ENCODE peak calls at places on chromosomes 1 and 21, in seven cellular contexts. One of them, this sample, is unnamed.

GRCh38 chr1:47367651-47368050 is 34.1 kb downstream of the CMPK1 start:
- DNase-seq in ELR: no peak
- DNase-seq in cerebellar cortex: no peak
- DNase-seq in HFFc6: no peak
- DNase-seq in AG04449: no peak
- DNase-seq in cardiac septum: no peak
- DNase-seq in stimulated activated CD8-positive, alpha-beta memory T cell treated with anti-CD3 and anti-CD28 coated beads, Interleukin-4, amount 100 ng/mL, for 1 hour: no peak
- DNase-seq in this sample: no peak

GRCh38 chr1:172145656-172146055 is 274.8 kb upstream of the C1orf105 start:
- DNase-seq in ELR: no peak
- DNase-seq in cerebellar cortex: no peak
- DNase-seq in HFFc6: no peak
- DNase-seq in AG04449: no peak
- DNase-seq in cardiac septum: no peak
- DNase-seq in stimulated activated CD8-positive, alpha-beta memory T cell treated with anti-CD3 and anti-CD28 coated beads, Interleukin-4, amount 100 ng/mL, for 1 hour: no peak
- DNase-seq in this sample: no peak

GRCh38 chr1:56992318-56993136 is 26.7 kb upstream of the C8B start:
- DNase-seq in ELR: no peak
- DNase-seq in cerebellar cortex: no peak
- DNase-seq in HFFc6: no peak
- DNase-seq in AG04449: no peak
- DNase-seq in cardiac septum: no peak
- DNase-seq in stimulated activated CD8-positive, alpha-beta memory T cell treated with anti-CD3 and anti-CD28 coated beads, Interleukin-4, amount 100 ng/mL, for 1 hour: no peak
- DNase-seq in this sample: no peak

GRCh38 chr1:171251042-171251740 is 2.9 kb downstream of the FMO1 start:
- DNase-seq in ELR: peak
- DNase-seq in cerebellar cortex: no peak
- DNase-seq in HFFc6: no peak
- DNase-seq in AG04449: no peak
- DNase-seq in cardiac septum: no peak
- DNase-seq in stimulated activated CD8-positive, alpha-beta memory T cell treated with anti-CD3 and anti-CD28 coated beads, Interleukin-4, amount 100 ng/mL, for 1 hour: no peak
- DNase-seq in this sample: no peak

GRCh38 chr1:160637821-160638539 is 8.9 kb downstream of the SLAMF1 start:
- DNase-seq in ELR: peak
- DNase-seq in cerebellar cortex: no peak
- DNase-seq in HFFc6: no peak
- DNase-seq in AG04449: no peak
- DNase-seq in cardiac septum: no peak
- DNase-seq in stimulated activated CD8-positive, alpha-beta memory T cell treated with anti-CD3 and anti-CD28 coated beads, Interleukin-4, amount 100 ng/mL, for 1 hour: no peak
- DNase-seq in this sample: no peak

GRCh38 chr1:2256430-2257244 is 28.5 kb downstream of the SKI start:
- DNase-seq in ELR: no peak
- DNase-seq in cerebellar cortex: peak
- DNase-seq in HFFc6: no peak
- DNase-seq in AG04449: no peak
- DNase-seq in cardiac septum: no peak
- DNase-seq in stimulated activated CD8-positive, alpha-beta memory T cell treated with anti-CD3 and anti-CD28 coated beads, Interleukin-4, amount 100 ng/mL, for 1 hour: no peak
- DNase-seq in this sample: no peak

GRCh38 chr1:201266774-201267173 is 16.5 kb upstream of the PKP1 start:
- DNase-seq in ELR: peak
- DNase-seq in cerebellar cortex: no peak
- DNase-seq in HFFc6: peak
- DNase-seq in AG04449: peak
- DNase-seq in cardiac septum: peak
- DNase-seq in stimulated activated CD8-positive, alpha-beta memory T cell treated with anti-CD3 and anti-CD28 coated beads, Interleukin-4, amount 100 ng/mL, for 1 hour: no peak
- DNase-seq in this sample: no peak

GRCh38 chr21:40143822-40144525 is 276.7 kb downstream of the PCP4 start:
- DNase-seq in ELR: peak
- DNase-seq in cerebellar cortex: peak
- DNase-seq in HFFc6: peak
- DNase-seq in AG04449: no peak
- DNase-seq in cardiac septum: no peak
- DNase-seq in stimulated activated CD8-positive, alpha-beta memory T cell treated with anti-CD3 and anti-CD28 coated beads, Interleukin-4, amount 100 ng/mL, for 1 hour: no peak
- DNase-seq in this sample: peak

GRCh38 chr1:88736633-88737248 is 52.7 kb downstream of the PKN2 start:
- DNase-seq in ELR: peak
- DNase-seq in cerebellar cortex: peak
- DNase-seq in HFFc6: peak
- DNase-seq in AG04449: no peak
- DNase-seq in cardiac septum: no peak
- DNase-seq in stimulated activated CD8-positive, alpha-beta memory T cell treated with anti-CD3 and anti-CD28 coated beads, Interleukin-4, amount 100 ng/mL, for 1 hour: no peak
- DNase-seq in this sample: no peak

GRCh38 chr1:247746391-247746935 is 1.5 kb downstream of the OR14A2 start:
- DNase-seq in ELR: no peak
- DNase-seq in cerebellar cortex: no peak
- DNase-seq in HFFc6: no peak
- DNase-seq in AG04449: no peak
- DNase-seq in cardiac septum: no peak
- DNase-seq in stimulated activated CD8-positive, alpha-beta memory T cell treated with anti-CD3 and anti-CD28 coated beads, Interleukin-4, amount 100 ng/mL, for 1 hour: no peak
- DNase-seq in this sample: no peak

GRCh38 chr1:65471901-65472332 is 51.4 kb downstream of the LEPR start:
- DNase-seq in ELR: no peak
- DNase-seq in cerebellar cortex: no peak
- DNase-seq in HFFc6: no peak
- DNase-seq in AG04449: no peak
- DNase-seq in cardiac septum: no peak
- DNase-seq in stimulated activated CD8-positive, alpha-beta memory T cell treated with anti-CD3 and anti-CD28 coated beads, Interleukin-4, amount 100 ng/mL, for 1 hour: no peak
- DNase-seq in this sample: no peak

GRCh38 chr21:38319781-38320180 is 63.0 kb downstream of the KCNJ15 start:
- DNase-seq in ELR: peak
- DNase-seq in cerebellar cortex: no peak
- DNase-seq in HFFc6: peak
- DNase-seq in AG04449: peak
- DNase-seq in cardiac septum: no peak
- DNase-seq in stimulated activated CD8-positive, alpha-beta memory T cell treated with anti-CD3 and anti-CD28 coated beads, Interleukin-4, amount 100 ng/mL, for 1 hour: no peak
- DNase-seq in this sample: no peak

GRCh38 chr1:228089520-228090380 is 7.2 kb downstream of the ARF1 start:
- DNase-seq in ELR: no peak
- DNase-seq in cerebellar cortex: no peak
- DNase-seq in HFFc6: no peak
- DNase-seq in AG04449: no peak
- DNase-seq in cardiac septum: peak
- DNase-seq in stimulated activated CD8-positive, alpha-beta memory T cell treated with anti-CD3 and anti-CD28 coated beads, Interleukin-4, amount 100 ng/mL, for 1 hour: no peak
- DNase-seq in this sample: no peak

This sample was measured in G401.